ENCODE peak calls at places on chromosome 7, in four cellular contexts. L is H9, M is H1, J is mesendoderm. T is an unnamed sample.

GRCh38 chr7:767580-767940 is 40.5 kb upstream of the PRKAR1B start:
- DNase-seq in L (no peak), J (no peak), M (no peak), T (no peak)

GRCh38 chr7:151351967-151352366 is 10.4 kb downstream of the NUB1 start:
- DNase-seq in L (no peak), J (no peak), M (no peak), T (no peak)

GRCh38 chr7:6705959-6706665 is 635 bp downstream of the ZNF12 start:
- DNase-seq in L (peak; percentile 35), M (no peak), J (peak; percentile 60), T (peak; percentile 33)

GRCh38 chr7:54995631-54996340 is 23.0 kb upstream of the EGFR start:
- DNase-seq in J (no peak), M (no peak), L (no peak), T (peak; percentile 91)

GRCh38 chr7:110681941-110682340 is 409.0 kb upstream of the LRRN3 start:
- DNase-seq in L (no peak), J (no peak), M (no peak), T (no peak)

GRCh38 chr7:47518827-47519226 is 63.1 kb downstream of the TNS3 start:
- DNase-seq in M (no peak), L (no peak), J (no peak), T (peak; percentile 79)

GRCh38 chr7:134400859-134401258 is 58.0 kb downstream of the AKR1B1 start:
- DNase-seq in L (no peak), M (no peak), J (no peak), T (no peak)

GRCh38 chr7:48035967-48036478 is 680 bp downstream of the C7orf57 start:
- DNase-seq in M (no peak), J (peak; percentile 28), L (no peak), T (peak; percentile 37)

GRCh38 chr7:151876899-151877777 is at the start of gene PRKAG2:
- DNase-seq in J (peak; percentile 44), L (peak; percentile 53), M (no peak), T (no peak)

GRCh38 chr7:149686449-149686848 is 86.9 kb downstream of the ZNF467 start:
- DNase-seq in M (no peak), J (no peak), L (no peak), T (no peak)

GRCh38 chr7:36300696-36301350 is 88.8 kb upstream of the ANLN start:
- DNase-seq in J (no peak), M (no peak), L (no peak), T (no peak)

GRCh38 chr7:39069886-39070881 is 92.5 kb downstream of the POU6F2 start:
- DNase-seq in M (no peak), J (no peak), L (no peak), T (no peak)

GRCh38 chr7:129970816-129971215 is 18.1 kb upstream of the UBE2H start:
- DNase-seq in J (no peak), L (no peak), M (no peak), T (no peak)

GRCh38 chr7:34036069-34036920 is 131.0 kb downstream of the BMPER start:
- DNase-seq in M (no peak), L (no peak), J (peak; percentile 44), T (peak; percentile 33)

GRCh38 chr7:78041409-78041808 is 242.8 kb downstream of the PHTF2 start:
- DNase-seq in M (no peak), L (no peak), J (no peak), T (no peak)

GRCh38 chr7:94655562-94655883 is 410 bp downstream of the SGCE start:
- DNase-seq in L (no peak), J (peak; percentile 45), M (no peak), T (no peak)

GRCh38 chr7:55129409-55130078 is 110.7 kb downstream of the EGFR start:
- DNase-seq in M (no peak), L (no peak), J (peak; percentile 51), T (peak; percentile 79)

GRCh38 chr7:108449577-108449920 is 6.7 kb downstream of the NRCAM start:
- DNase-seq in J (no peak), M (no peak), L (no peak), T (no peak)

GRCh38 chr7:8931906-8932646 is 498.7 kb downstream of the NXPH1 start:
- DNase-seq in L (no peak), M (no peak), J (no peak), T (no peak)

DNA sequence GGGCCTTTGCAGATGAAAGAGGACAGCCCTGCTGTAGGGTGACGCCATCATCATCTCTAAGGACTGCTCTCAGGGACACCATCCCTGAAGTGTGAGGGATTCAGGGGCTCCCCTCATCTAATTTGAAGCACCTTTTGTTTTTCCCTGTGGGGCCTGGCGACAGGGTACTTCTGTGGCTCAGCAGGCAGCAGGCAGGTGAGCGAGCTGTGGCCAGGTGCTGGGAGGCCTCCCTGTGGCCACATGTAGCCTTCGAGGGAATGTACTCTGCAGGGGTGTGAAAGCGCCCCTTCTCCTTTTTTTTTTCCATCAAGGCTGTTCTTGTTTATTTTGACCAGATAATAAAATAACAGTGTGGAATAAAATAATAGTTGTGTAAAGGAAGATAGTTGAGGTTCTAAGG is 118.2 kb upstream of the DPP6 start:
- DNase-seq in L (peak; percentile 37), M (peak; percentile 48), J (peak; percentile 16), T (no peak)
- H3K56ac ChIP-seq in L (no peak overlapping the region), M (no peak overlapping the region), J (no peak overlapping the region), T (no peak overlapping the region)

GRCh38 chr7:157973971-157974677 is 613.5 kb downstream of the PTPRN2 start:
- DNase-seq in J (peak; percentile 21), L (no peak), M (no peak), T (no peak)

GRCh38 chr7:157976406-157976805 is 611.2 kb downstream of the PTPRN2 start:
- DNase-seq in L (no peak), J (no peak), M (no peak), T (no peak)

GRCh38 chr7:157974678-157975230 is 612.9 kb downstream of the PTPRN2 start:
- DNase-seq in M (no peak), J (no peak), L (peak; percentile 18), T (no peak)

GRCh38 chr7:157977306-157977705 is 610.3 kb downstream of the PTPRN2 start:
- DNase-seq in L (no peak), M (no peak), J (no peak), T (no peak)

DNA sequence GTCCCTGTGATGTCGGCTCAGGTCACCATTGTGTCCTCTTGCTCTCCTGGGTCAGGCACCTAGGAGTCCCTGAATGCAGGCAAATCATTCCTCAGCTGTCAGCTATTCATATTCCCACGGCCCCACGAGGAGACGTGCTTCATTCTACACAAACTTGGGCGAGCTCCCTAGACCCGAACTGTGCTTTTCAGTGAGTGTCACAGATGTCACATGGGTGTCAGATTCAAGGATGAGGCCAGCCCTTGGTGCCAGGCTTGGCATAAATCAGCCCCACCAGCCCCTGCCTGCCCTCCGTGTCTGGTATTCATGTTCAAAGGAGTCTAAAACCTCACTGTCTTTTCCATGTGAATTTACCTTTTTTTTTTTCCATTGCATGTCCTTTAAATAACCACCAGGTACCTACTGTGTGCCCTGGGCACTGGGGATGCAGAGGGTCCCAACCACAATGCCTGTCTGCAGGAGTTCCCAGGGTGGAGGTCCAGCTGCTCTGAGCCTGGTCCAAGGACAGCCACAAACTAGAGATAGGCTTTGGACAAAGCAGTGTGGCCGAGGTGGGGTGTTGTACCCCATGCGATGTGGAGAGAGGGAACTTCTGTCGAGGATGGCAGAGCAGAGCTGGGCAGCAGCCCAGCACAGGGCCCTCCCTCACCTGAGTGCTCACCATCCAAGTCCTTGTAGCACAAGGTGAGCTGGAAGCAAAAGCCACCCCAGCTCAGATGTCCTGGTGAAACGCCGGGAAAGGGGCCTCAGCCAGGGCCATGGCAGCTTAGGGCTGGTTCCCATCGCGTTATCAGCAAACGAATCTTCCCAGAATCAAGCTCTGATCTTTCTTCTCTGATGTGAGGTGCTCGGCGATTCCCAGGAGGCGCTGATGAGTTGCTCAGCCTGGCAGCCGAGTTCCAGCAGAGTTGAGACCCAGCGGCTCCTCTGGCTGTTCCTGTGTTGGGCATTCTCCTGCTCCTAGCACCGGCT is 611.9 kb downstream of the PTPRN2 start:
- DNase-seq in M (no peak), J (no peak), L (peak; percentile 32), T (no peak)
- H3K56ac ChIP-seq in M (no peak overlapping the region), J (no peak overlapping the region), L (no peak overlapping the region), T (no peak overlapping the region)

GRCh38 chr7:90244909-90245841 is at the start of gene CFAP69:
- DNase-seq in J (peak; percentile 96), M (peak; percentile 100), L (peak; percentile 93), T (peak; percentile 78)
- H3K56ac ChIP-seq in J (peak within 1 kb of the TSS; percentile 84), M (no peak within 1 kb of the TSS), L (no peak within 1 kb of the TSS), T (peak within 1 kb of the TSS; percentile 47)

GRCh38 chr7:3271298-3271697 is 29.8 kb upstream of the SDK1 start:
- DNase-seq in J (no peak), M (no peak), L (no peak), T (no peak)

GRCh38 chr7:3266240-3266639 is 34.8 kb upstream of the SDK1 start:
- DNase-seq in L (no peak), J (no peak), M (no peak), T (no peak)

GRCh38 chr7:3270362-3270761 is 30.7 kb upstream of the SDK1 start:
- DNase-seq in J (no peak), L (no peak), M (no peak), T (no peak)

GRCh38 chr7:3265388-3265787 is 35.7 kb upstream of the SDK1 start:
- DNase-seq in L (no peak), M (no peak), J (no peak), T (no peak)

DNA sequence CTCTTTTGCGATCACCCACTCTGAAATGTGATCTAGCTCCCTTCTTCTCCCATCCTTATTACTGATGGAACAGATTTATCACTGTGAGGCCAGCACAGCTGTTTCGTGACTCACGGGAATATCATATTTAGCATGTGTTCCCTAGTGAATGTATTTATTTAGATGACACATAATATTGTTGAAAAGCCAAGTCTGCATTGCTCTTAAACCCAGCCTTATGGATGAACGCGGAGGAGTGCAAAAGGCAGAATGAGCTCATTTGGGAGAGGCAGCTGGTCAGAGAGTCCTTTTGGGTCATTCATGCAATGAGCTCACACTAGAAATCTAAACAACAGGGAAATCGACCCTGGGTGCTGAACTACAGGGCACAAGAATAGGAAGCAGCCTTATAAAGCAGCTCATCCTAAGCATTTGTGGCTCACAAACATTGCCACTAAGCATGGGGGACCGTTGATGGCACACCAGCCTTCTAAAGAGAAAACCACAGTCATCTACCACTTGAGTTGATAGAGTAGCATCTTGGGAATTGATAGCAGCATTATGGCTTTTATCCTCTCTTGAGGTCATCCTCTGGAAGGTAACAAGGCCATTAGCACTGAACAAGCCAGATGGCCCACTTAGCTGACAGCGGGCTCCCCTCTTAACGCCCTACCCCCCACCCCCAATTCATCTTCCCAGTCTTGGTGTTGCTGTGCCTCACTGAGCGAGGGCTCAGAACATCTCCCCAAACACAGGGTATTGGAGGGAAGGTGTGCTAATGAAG is 32.9 kb upstream of the SDK1 start:
- DNase-seq in J (no peak), M (no peak), L (no peak), T (peak; percentile 99)
- H3K56ac ChIP-seq in J (no peak overlapping the region), M (no peak overlapping the region), L (no peak overlapping the region), T (no peak overlapping the region)

GRCh38 chr7:21077602-21078001 is 290.9 kb upstream of the SP8 start:
- DNase-seq in J (no peak), L (no peak), M (no peak), T (no peak)

GRCh38 chr7:21076054-21076453 is 289.4 kb upstream of the SP8 start:
- DNase-seq in M (no peak), L (no peak), J (no peak), T (no peak)

GRCh38 chr7:21071570-21071969 is 284.9 kb upstream of the SP8 start:
- DNase-seq in L (no peak), J (no peak), M (no peak), T (no peak)

GRCh38 chr7:21076579-21076978 is 289.9 kb upstream of the SP8 start:
- DNase-seq in L (no peak), M (no peak), J (no peak), T (no peak)
- H3K56ac ChIP-seq in L (no peak overlapping the region), M (no peak overlapping the region), J (no peak overlapping the region), T (no peak overlapping the region)